ENCODE peak calls at places on chromosomes 11 and 22, in eight cellular contexts. Y, W, P, B, N, F, M and H are unnamed samples.

GRCh38 chr11:2768471-2769408 is 68.9 kb upstream of the KCNQ1OT1 start:
- DNase-seq in Y (no peak), W (no peak), P (no peak), B (peak), N (no peak), F (peak), M (no peak), H (no peak)

GRCh38 chr11:14471127-14471526 is 28.5 kb downstream of the COPB1 start:
- DNase-seq in Y (no peak), W (no peak), P (no peak), B (no peak), N (no peak), F (no peak), M (no peak), H (no peak)

GRCh38 chr11:39459606-39460005 is 1999.8 kb downstream of the LRRC4C start:
- DNase-seq in Y (no peak), W (no peak), P (no peak), B (no peak), N (no peak), F (no peak), M (no peak), H (no peak)

GRCh38 chr22:39026509-39027150 is 5.7 kb downstream of the APOBEC3D start:
- DNase-seq in Y (no peak), W (no peak), P (no peak), B (no peak), N (no peak), F (no peak), M (no peak), H (no peak)

GRCh38 chr11:79255965-79256364 is 184.9 kb downstream of the TENM4 start:
- DNase-seq in Y (no peak), W (no peak), P (no peak), B (no peak), N (no peak), F (no peak), M (no peak), H (no peak)

GRCh38 chr11:84420261-84420660 is 1134.1 kb upstream of the CCDC90B start:
- DNase-seq in Y (no peak), W (no peak), P (no peak), B (peak), N (no peak), F (no peak), M (no peak), H (no peak)

GRCh38 chr11:100752371-100753073 is 65.4 kb downstream of the ARHGAP42 start:
- DNase-seq in Y (peak), W (no peak), P (no peak), B (no peak), N (no peak), F (no peak), M (no peak), H (no peak)

GRCh38 chr11:95592455-95592854 is 197.1 kb downstream of the FAM76B start:
- DNase-seq in Y (no peak), W (no peak), P (no peak), B (peak), N (no peak), F (no peak), M (no peak), H (no peak)

GRCh38 chr11:818396-819128 is at the start of gene PNPLA2:
- DNase-seq in Y (no peak), W (peak), P (no peak), B (no peak), N (no peak), F (peak), M (no peak), H (peak)

GRCh38 chr22:29030618-29031235 is 30.9 kb downstream of the C22orf31 start:
- DNase-seq in Y (peak), W (peak), P (no peak), B (peak), N (no peak), F (peak), M (no peak), H (peak)

GRCh38 chr11:6640036-6640984 is 15.3 kb downstream of the DCHS1 start:
- DNase-seq in Y (no peak), W (no peak), P (no peak), B (no peak), N (no peak), F (no peak), M (no peak), H (no peak)

GRCh38 chr22:20881231-20881630 is 22.4 kb downstream of the SNAP29 start:
- DNase-seq in Y (no peak), W (no peak), P (no peak), B (no peak), N (no peak), F (no peak), M (no peak), H (no peak)

GRCh38 chr11:126139541-126140091 is 71.8 kb downstream of the RPUSD4 start:
- DNase-seq in Y (no peak), W (no peak), P (no peak), B (peak), N (no peak), F (no peak), M (no peak), H (no peak)

GRCh38 chr11:109112748-109113378 is 309.1 kb upstream of the C11orf87 start:
- DNase-seq in Y (peak), W (no peak), P (no peak), B (no peak), N (no peak), F (no peak), M (no peak), H (no peak)

GRCh38 chr22:50040717-50041116 is 17.4 kb downstream of the TTLL8 start:
- DNase-seq in Y (no peak), W (no peak), P (no peak), B (no peak), N (no peak), F (no peak), M (no peak), H (no peak)

GRCh38 chr11:69212121-69213110 is 56.7 kb downstream of the SMIM38 start:
- DNase-seq in Y (no peak), W (no peak), P (no peak), B (peak), N (peak), F (no peak), M (no peak), H (no peak)

GRCh38 chr22:20946080-20946986 is 20.7 kb upstream of the AIFM3 start:
- DNase-seq in Y (no peak), W (no peak), P (no peak), B (peak), N (no peak), F (peak), M (no peak), H (no peak)

GRCh38 chr11:27254744-27255446 is 108.1 kb downstream of the CCDC34 start:
- DNase-seq in Y (no peak), W (no peak), P (no peak), B (peak), N (no peak), F (no peak), M (no peak), H (no peak)

GRCh38 chr22:42960146-42960509 is 54.8 kb downstream of the PACSIN2 start:
- DNase-seq in Y (no peak), W (peak), P (no peak), B (no peak), N (no peak), F (no peak), M (no peak), H (no peak)

GRCh38 chr22:37747090-37747714 is 50.4 kb downstream of the TRIOBP start:
- DNase-seq in Y (no peak), W (no peak), P (no peak), B (peak), N (no peak), F (no peak), M (no peak), H (no peak)

GRCh38 chr11:94400839-94401772 is at the start of gene GPR83:
- DNase-seq in Y (peak), W (no peak), P (no peak), B (no peak), N (no peak), F (no peak), M (no peak), H (no peak)

GRCh38 chr22:43707650-43708049 is 104.5 kb downstream of the EFCAB6 start:
- DNase-seq in Y (no peak), W (no peak), P (no peak), B (no peak), N (no peak), F (no peak), M (no peak), H (no peak)

GRCh38 chr11:134292661-134293060 is 16.5 kb downstream of the GLB1L3 start:
- DNase-seq in Y (no peak), W (no peak), P (no peak), B (no peak), N (no peak), F (no peak), M (no peak), H (no peak)

GRCh38 chr11:1820463-1821325 is 14.1 kb upstream of the SYT8 start:
- DNase-seq in Y (no peak), W (no peak), P (no peak), B (peak), N (no peak), F (no peak), M (no peak), H (no peak)